ENCODE peak calls at places on chromosomes 6 and 20, in four cellular contexts. B is A549, G is heart left ventricle, W is tibial artery. F is an unnamed sample.

GRCh38 chr6:107488174-107488874 is 1.6 kb upstream of the SOBP start:
- DNase-seq in G (no peak), W (no peak), B (peak), F (no peak)

GRCh38 chr6:11722224-11722623 is 56.4 kb downstream of the ADTRP start:
- DNase-seq in B (no peak), G (no peak), W (no peak), F (no peak)

GRCh38 chr6:95784019-95784418 is 206.7 kb downstream of the MANEA start:
- DNase-seq in B (no peak), W (no peak), G (no peak), F (no peak)

GRCh38 chr20:63161176-63161651 is 54.7 kb downstream of the YTHDF1 start:
- DNase-seq in W (no peak), G (peak), B (no peak), F (no peak)

GRCh38 chr6:28953039-28953872 is 29.5 kb upstream of the TRIM27 start:
- DNase-seq in B (peak), W (no peak), G (no peak), F (peak)

GRCh38 chr6:157323924-157324276 is 581 bp upstream of the TMEM242 start:
- DNase-seq in B (peak), W (peak), G (peak), F (no peak)

GRCh38 chr20:1001981-1002681 is at the start of gene RSPO4:
- DNase-seq in B (no peak), W (no peak), G (no peak), F (no peak)

GRCh38 chr6:102895683-102896082 is 1502.2 kb downstream of the GRIK2 start:
- DNase-seq in G (no peak), W (no peak), B (no peak), F (no peak)

GRCh38 chr6:126107475-126108121 is 121.3 kb downstream of the TRMT11 start:
- DNase-seq in G (no peak), B (no peak), W (no peak), F (no peak)

GRCh38 chr6:14273196-14273595 is 155.6 kb downstream of the CD83 start:
- DNase-seq in W (no peak), G (no peak), B (no peak), F (no peak)

GRCh38 chr6:36340671-36341454 is 4.2 kb upstream of the BNIP5 start:
- DNase-seq in B (peak), W (peak), G (peak), F (peak)

GRCh38 chr6:156028310-156029131 is 572.9 kb upstream of the NOX3 start:
- DNase-seq in G (no peak), B (no peak), W (no peak), F (no peak)

GRCh38 chr6:134317471-134318131 is at the start of gene SGK1:
- DNase-seq in B (no peak), G (no peak), W (peak), F (peak)

GRCh38 chr6:32191696-32192607 is 491 bp downstream of the GPSM3 start:
- DNase-seq in B (no peak), G (peak), W (no peak), F (no peak)

GRCh38 chr20:38204936-38205435 is 39.9 kb upstream of the TGM2 start:
- DNase-seq in G (no peak), W (no peak), B (no peak), F (no peak)

GRCh38 chr6:143329323-143329722 is 121.2 kb downstream of the ADAT2 start:
- DNase-seq in B (no peak), W (no peak), G (no peak), F (no peak)

GRCh38 chr6:83467620-83468036 is 36.8 kb upstream of the ME1 start:
- DNase-seq in B (no peak), W (peak), G (peak), F (no peak)

GRCh38 chr6:24540197-24540596 is 45.4 kb downstream of the ALDH5A1 start:
- DNase-seq in B (no peak), G (no peak), W (no peak), F (no peak)

GRCh38 chr6:88629838-88630462 is 333.5 kb downstream of the RNGTT start:
- DNase-seq in G (no peak), W (no peak), B (no peak), F (no peak)

GRCh38 chr6:135451617-135452190 is 45.8 kb downstream of the AHI1 start:
- DNase-seq in G (no peak), W (no peak), B (no peak), F (no peak)

GRCh38 chr20:35344354-35344837 is 52.2 kb upstream of the FAM83C start:
- DNase-seq in G (peak), W (no peak), B (no peak), F (no peak)

GRCh38 chr20:11982289-11982957 is 64.7 kb downstream of the BTBD3 start:
- DNase-seq in W (no peak), B (no peak), G (no peak), F (no peak)

GRCh38 chr20:49310695-49311094 is 32.8 kb upstream of the ZNFX1 start:
- DNase-seq in W (no peak), G (no peak), B (no peak), F (no peak)

GRCh38 chr20:47647994-47648393 is 137.3 kb downstream of the SULF2 start:
- DNase-seq in G (no peak), W (no peak), B (no peak), F (no peak)

GRCh38 chr20:17083738-17084137 is 143.1 kb upstream of the PCSK2 start:
- DNase-seq in B (no peak), W (no peak), G (no peak), F (no peak)

GRCh38 chr20:58583141-58583540 is 67.9 kb upstream of the APCDD1L start:
- DNase-seq in W (peak), B (no peak), G (no peak), F (no peak)

GRCh38 chr6:135932651-135933050 is 81.2 kb downstream of the PDE7B start:
- DNase-seq in B (no peak), W (no peak), G (no peak), F (no peak)

GRCh38 chr6:70151616-70152015 is 151.3 kb downstream of the COL9A1 start:
- DNase-seq in B (no peak), W (no peak), G (no peak), F (no peak)

GRCh38 chr20:2276015-2276414 is 19.8 kb upstream of the TGM3 start:
- DNase-seq in B (no peak), W (no peak), G (no peak), F (no peak)

GRCh38 chr20:37990571-37991151 is 42.6 kb downstream of the TTI1 start:
- DNase-seq in W (peak), B (peak), G (peak), F (no peak)

GRCh38 chr6:28634758-28635546 is 109.3 kb downstream of the GPX5 start:
- DNase-seq in W (no peak), B (peak), G (no peak), F (no peak)

GRCh38 chr20:3896302-3896701 is 7.1 kb downstream of the PANK2 start:
- DNase-seq in W (no peak), G (no peak), B (no peak), F (no peak)
- H3K27ac ChIP-seq in W (peak), G (no peak), B (peak), F (no peak)

DNA sequence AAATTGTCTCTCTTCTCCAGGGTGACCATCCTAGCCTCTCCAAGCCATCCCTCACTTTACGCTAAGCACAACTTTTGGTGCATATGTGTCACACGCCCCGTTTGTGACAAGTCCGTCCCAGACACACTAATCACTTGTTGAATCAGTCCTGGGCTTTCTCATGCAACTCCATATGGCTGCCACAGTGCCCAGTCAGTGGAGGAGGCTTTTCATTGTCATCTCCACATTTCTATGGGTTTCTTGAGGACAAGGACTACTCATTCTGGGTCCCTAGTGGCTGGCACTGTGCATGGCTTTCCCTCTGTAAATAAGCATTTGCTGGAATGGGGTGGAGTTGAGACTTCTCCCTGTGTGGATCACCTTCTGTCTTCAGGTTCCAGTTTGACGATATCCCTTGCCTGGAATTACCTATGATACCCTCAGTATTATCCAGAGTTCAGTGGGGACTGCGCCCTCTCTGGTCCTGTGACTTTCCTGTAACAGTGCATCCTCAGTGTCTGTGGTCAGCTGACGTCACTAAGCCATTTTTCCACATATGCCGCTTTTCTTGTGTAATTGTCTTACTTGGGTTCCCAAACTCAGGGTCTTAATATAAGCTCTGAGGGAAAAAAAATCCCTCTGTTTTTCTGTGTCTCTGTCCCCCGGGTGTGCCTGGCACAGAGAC is 59.8 kb upstream of the MYL9 start:
- DNase-seq in B (no peak), W (no peak), G (no peak), F (no peak)
- H3K27ac ChIP-seq in B (no peak), W (peak), G (peak), F (no peak)

DNA sequence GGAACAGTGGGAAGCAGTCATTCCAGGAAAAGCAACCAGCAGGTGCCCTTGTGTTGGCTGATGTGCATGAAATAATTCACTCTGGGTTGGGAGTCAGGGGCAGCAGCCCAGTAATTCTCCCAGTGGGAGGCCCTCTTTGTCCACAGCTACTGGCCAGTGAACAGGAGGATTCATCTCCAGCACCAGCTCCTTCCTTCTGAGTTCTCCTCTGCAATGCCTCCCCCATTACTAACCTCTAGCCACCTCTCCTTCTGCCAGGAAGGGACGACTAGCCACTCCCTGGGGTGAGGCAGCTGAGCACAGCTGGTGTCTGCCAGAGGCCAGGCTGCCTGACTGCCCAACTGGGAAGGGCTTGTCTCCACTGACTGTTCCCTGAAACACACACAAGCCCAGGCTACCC is 12.5 kb upstream of the R3HDML start:
- DNase-seq in G (no peak), W (no peak), B (no peak), F (no peak)
- H3K27ac ChIP-seq in G (no peak), W (no peak), B (peak), F (no peak)

DNA sequence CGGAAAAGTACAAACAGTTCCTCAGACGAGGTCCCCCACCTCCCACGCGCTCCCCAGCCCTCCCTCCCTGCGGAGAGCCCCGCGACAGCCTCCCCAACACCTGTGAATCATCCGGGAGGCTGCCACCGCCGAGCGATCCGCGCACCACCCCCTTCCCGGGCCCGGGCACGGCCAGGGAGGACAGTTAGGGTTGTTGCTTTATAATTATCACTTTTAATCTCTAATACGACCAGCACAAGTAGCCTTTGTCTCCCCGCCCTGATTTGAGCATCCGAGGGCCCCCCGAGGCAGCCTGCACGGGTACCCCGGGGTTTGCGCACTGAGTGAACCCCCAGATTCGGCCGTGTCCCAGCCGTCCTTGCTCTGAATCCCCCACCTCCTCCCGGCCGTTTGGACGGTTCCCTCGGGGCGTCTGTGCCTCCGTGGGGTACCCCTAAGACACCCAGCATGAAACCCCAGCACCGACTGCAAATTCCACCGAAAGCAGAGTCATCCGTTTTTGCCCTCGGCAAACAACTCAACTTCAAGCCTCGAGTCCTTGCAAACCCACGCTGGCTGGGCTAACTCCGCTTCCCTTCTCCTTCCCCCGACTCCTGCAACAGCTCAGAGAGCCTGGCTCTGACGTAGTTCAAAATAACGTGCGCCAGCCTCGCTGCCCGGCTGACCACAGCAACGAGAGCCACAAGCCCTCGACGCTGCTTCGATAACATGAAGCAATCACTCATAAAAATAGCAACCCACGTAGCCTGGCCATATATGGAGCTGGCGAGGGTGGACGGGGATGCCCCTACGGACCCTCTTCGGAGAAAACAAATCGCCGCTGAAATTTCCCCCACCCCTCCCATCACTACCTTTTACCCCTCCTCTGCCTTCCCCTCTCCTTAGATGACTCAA is 866 bp upstream of the SNAP25 start:
- DNase-seq in B (peak), G (no peak), W (peak), F (peak)
- H3K27ac ChIP-seq in B (peak), G (no peak), W (peak), F (peak)

DNA sequence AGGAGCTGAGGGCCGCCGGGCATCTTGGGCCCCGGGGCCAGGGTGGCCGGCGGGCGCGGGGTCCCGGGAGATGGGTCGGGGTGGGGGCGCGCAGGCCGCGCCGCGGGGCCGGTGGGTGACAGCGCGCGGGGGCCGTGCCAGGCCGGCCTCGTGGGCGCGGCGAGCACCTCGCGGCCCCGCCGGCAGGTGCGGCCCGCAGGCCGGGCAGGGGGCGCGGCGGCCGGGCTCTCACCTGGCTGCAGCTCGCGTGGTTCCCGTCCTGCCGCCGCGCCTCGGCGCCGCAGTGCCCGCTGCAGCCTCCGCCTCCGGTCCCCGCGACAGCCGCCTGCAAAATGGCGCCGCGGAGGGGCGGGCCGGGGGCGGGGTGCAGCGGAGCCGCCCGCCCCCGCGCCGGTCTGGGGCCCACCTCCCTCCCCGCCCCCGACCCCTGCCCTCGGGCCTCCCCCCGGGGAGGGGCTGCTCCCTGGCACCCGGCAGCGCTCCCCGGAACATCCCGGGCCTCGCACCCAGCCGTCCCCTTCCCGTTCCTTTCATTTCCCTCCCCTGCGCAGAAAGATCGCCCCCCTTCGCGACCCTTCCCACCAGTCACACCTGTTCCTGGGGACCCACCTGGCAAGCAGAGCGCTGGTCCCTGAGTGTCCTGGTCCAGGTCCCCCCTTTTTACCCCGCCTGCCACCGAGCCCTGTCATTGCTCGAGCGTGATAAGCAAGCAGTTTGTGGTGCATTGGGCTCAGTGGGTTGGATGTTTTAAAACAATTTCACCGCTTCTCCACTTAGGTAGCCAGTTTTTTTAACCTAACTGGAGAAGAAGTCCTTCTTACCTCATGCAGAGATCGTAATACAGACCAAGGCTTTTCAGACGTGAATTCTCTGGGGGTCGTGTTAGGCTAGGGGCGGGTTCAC is at the start of gene SLC23A2:
- DNase-seq in W (peak), G (peak), B (peak), F (peak)
- H3K27ac ChIP-seq in W (peak), G (no peak), B (peak), F (peak)

DNA sequence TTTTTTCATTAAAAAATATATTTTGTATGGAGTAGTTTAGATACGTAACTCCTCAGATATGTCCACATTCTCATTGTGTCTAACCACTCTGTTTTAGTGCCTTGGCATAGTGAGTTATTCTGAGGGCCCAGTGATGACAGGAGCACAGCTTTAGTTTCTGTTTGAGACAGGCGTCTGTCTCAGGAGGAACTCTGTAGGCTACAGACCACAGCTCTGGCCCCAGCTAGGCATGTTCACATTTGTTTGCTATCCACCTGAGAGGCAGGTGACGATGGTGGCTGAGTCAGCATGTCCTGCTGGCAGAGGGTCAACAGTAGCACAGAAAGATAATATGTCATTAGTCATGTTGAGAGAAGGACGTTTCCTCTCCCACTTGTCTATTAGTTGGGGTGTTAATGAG is 16.3 kb downstream of the LRRC1 start:
- DNase-seq in W (no peak), B (no peak), G (no peak), F (no peak)
- H3K27ac ChIP-seq in W (peak), B (no peak), G (no peak), F (no peak)

GRCh38 chr20:31740656-31741323 is 1.7 kb downstream of the TPX2 start:
- DNase-seq in G (no peak), W (no peak), B (no peak), F (no peak)

GRCh38 chr20:31739550-31739863 is 417 bp downstream of the TPX2 start:
- DNase-seq in W (no peak), G (no peak), B (no peak), F (no peak)

GRCh38 chr20:31738729-31739549 is at the start of gene TPX2:
- DNase-seq in G (peak), W (peak), B (peak), F (peak)

GRCh38 chr20:31740208-31740607 is 1.1 kb downstream of the TPX2 start:
- DNase-seq in B (no peak), W (no peak), G (no peak), F (no peak)
- H3K27ac ChIP-seq in B (peak), W (no peak), G (no peak), F (no peak)

GRCh38 chr6:148518371-148519156 is 175.9 kb downstream of the SASH1 start:
- DNase-seq in W (peak), G (no peak), B (no peak), F (no peak)

GRCh38 chr6:148514091-148514850 is 171.6 kb downstream of the SASH1 start:
- DNase-seq in G (no peak), W (no peak), B (no peak), F (no peak)

GRCh38 chr6:148513145-148514071 is 170.8 kb downstream of the SASH1 start:
- DNase-seq in G (peak), B (no peak), W (peak), F (no peak)

GRCh38 chr6:148517518-148517917 is 174.9 kb downstream of the SASH1 start:
- DNase-seq in W (no peak), B (no peak), G (no peak), F (no peak)

DNA sequence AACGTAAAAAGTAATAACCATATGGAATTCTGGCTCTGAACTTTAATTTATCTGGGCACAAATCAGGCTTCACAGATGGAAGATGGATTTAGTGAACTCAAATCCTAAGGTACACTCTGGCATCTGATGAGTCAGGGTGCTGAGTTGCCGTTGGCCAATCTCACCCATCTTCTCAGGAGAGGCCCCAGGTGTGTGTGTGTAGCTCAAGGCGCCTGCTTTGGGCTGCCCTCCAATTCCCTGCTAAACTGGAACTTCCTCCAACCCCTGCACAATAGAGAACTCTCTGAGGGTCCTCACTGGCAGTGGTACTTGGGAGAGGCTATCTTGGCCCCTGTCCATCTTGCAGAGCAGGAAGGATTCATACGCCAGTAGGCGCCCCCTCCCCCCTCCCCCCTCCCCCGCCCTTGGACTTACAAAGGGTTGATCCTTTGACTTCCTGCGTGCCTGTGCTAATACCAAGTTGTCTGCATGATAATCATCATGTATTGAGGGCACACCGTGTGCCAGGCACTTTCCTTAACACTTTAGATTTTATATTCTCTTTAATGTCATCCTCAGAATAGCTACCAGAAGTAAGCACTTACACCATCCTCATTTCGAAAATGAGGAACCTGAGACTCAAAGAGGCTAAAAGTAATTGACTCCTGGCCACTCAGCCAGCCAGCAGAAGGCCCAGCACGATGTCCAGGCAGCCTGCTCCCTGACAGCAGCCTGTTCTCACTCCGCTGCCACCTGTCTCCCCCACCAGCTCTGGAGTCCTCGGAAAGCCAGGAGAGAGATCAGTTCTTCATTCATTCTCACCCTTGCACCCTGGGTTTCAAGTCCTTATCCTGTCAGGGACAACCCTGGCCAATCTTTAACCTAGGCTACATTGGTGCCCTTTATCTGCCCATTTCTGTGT is 173.7 kb downstream of the SASH1 start:
- DNase-seq in G (no peak), W (no peak), B (no peak), F (no peak)
- H3K27ac ChIP-seq in G (peak), W (peak), B (no peak), F (peak)